ENCODE peak calls at places on chromosomes 13 and 19, in five cellular contexts. One of them, this sample, is unnamed.

GRCh38 chr19:48836089-48837017 is at the start of gene HSD17B14:
- DNase-seq in ovary: peak
- DNase-seq in hepatocyte: peak
- DNase-seq in stomach: no peak
- DNase-seq in esophagus squamous epithelium: no peak
- DNase-seq in this sample: no peak

GRCh38 chr13:38308736-38309135 is 40.9 kb upstream of the UFM1 start:
- DNase-seq in ovary: no peak
- DNase-seq in esophagus squamous epithelium: no peak
- DNase-seq in hepatocyte: peak
- DNase-seq in stomach: no peak
- DNase-seq in this sample: peak

GRCh38 chr19:55165952-55166529 is 372 bp downstream of the DNAAF3 start:
- DNase-seq in hepatocyte: peak
- DNase-seq in esophagus squamous epithelium: no peak
- DNase-seq in stomach: peak
- DNase-seq in ovary: peak
- DNase-seq in this sample: no peak

GRCh38 chr13:56869671-56870070 is 271.0 kb upstream of the PRR20A start:
- DNase-seq in hepatocyte: no peak
- DNase-seq in stomach: no peak
- DNase-seq in esophagus squamous epithelium: no peak
- DNase-seq in ovary: no peak
- DNase-seq in this sample: no peak

GRCh38 chr13:27860743-27861142 is 59.1 kb upstream of the PDX1 start:
- DNase-seq in esophagus squamous epithelium: no peak
- DNase-seq in ovary: no peak
- DNase-seq in stomach: no peak
- DNase-seq in hepatocyte: no peak
- DNase-seq in this sample: no peak

GRCh38 chr13:84917252-84917878 is 881.9 kb downstream of the SLITRK6 start:
- DNase-seq in stomach: no peak
- DNase-seq in hepatocyte: peak
- DNase-seq in esophagus squamous epithelium: no peak
- DNase-seq in ovary: no peak
- DNase-seq in this sample: no peak

GRCh38 chr19:812819-813358 is 8.9 kb downstream of the PLPPR3 start:
- DNase-seq in ovary: no peak
- DNase-seq in hepatocyte: no peak
- DNase-seq in esophagus squamous epithelium: no peak
- DNase-seq in stomach: no peak
- DNase-seq in this sample: no peak

GRCh38 chr13:38046049-38046376 is 176.4 kb upstream of the TRPC4 start:
- DNase-seq in hepatocyte: no peak
- DNase-seq in esophagus squamous epithelium: no peak
- DNase-seq in stomach: no peak
- DNase-seq in ovary: no peak
- DNase-seq in this sample: no peak

GRCh38 chr19:17229890-17230289 is 3.9 kb downstream of the OCEL1 start:
- DNase-seq in hepatocyte: peak
- DNase-seq in esophagus squamous epithelium: no peak
- DNase-seq in ovary: no peak
- DNase-seq in stomach: no peak
- DNase-seq in this sample: no peak

GRCh38 chr19:43700368-43701015 is 15.4 kb upstream of the IRGC start:
- DNase-seq in ovary: no peak
- DNase-seq in esophagus squamous epithelium: no peak
- DNase-seq in hepatocyte: no peak
- DNase-seq in stomach: peak
- DNase-seq in this sample: no peak

GRCh38 chr19:1481893-1482360 is 2.9 kb upstream of the C19orf25 start:
- DNase-seq in hepatocyte: no peak
- DNase-seq in esophagus squamous epithelium: no peak
- DNase-seq in ovary: no peak
- DNase-seq in stomach: no peak
- DNase-seq in this sample: no peak

GRCh38 chr13:109381546-109382180 is 404.7 kb downstream of the IRS2 start:
- DNase-seq in ovary: no peak
- DNase-seq in hepatocyte: no peak
- DNase-seq in stomach: no peak
- DNase-seq in esophagus squamous epithelium: no peak
- DNase-seq in this sample: no peak

GRCh38 chr19:34879563-34879962 is 47.1 kb upstream of the ZNF30 start:
- DNase-seq in ovary: no peak
- DNase-seq in hepatocyte: no peak
- DNase-seq in stomach: no peak
- DNase-seq in esophagus squamous epithelium: no peak
- DNase-seq in this sample: no peak

GRCh38 chr13:41365636-41366035 is 54.6 kb downstream of the NAA16 start:
- DNase-seq in hepatocyte: no peak
- DNase-seq in esophagus squamous epithelium: no peak
- DNase-seq in stomach: no peak
- DNase-seq in ovary: no peak
- DNase-seq in this sample: no peak

GRCh38 chr13:91292630-91293221 is 54.8 kb upstream of the MIR17HG start:
- DNase-seq in hepatocyte: no peak
- DNase-seq in stomach: no peak
- DNase-seq in ovary: no peak
- DNase-seq in esophagus squamous epithelium: no peak
- DNase-seq in this sample: no peak

GRCh38 chr13:110811008-110811720 is 97.7 kb downstream of the ING1 start:
- DNase-seq in stomach: no peak
- DNase-seq in ovary: no peak
- DNase-seq in hepatocyte: no peak
- DNase-seq in esophagus squamous epithelium: no peak
- DNase-seq in this sample: no peak

GRCh38 chr19:18648971-18649310 is 12.1 kb downstream of the KLHL26 start:
- DNase-seq in ovary: peak
- DNase-seq in hepatocyte: no peak
- DNase-seq in esophagus squamous epithelium: no peak
- DNase-seq in stomach: no peak
- DNase-seq in this sample: no peak

GRCh38 chr13:65470781-65471180 is 1759.4 kb downstream of the PCDH9 start:
- DNase-seq in ovary: no peak
- DNase-seq in hepatocyte: no peak
- DNase-seq in stomach: no peak
- DNase-seq in esophagus squamous epithelium: no peak
- DNase-seq in this sample: no peak

GRCh38 chr19:6773323-6773931 is 919 bp downstream of the VAV1 start:
- DNase-seq in hepatocyte: no peak
- DNase-seq in esophagus squamous epithelium: no peak
- DNase-seq in ovary: no peak
- DNase-seq in stomach: peak
- DNase-seq in this sample: no peak

GRCh38 chr19:16148443-16149045 is 5.1 kb downstream of the HSH2D start:
- DNase-seq in stomach: no peak
- DNase-seq in ovary: no peak
- DNase-seq in esophagus squamous epithelium: no peak
- DNase-seq in hepatocyte: no peak
- DNase-seq in this sample: no peak

GRCh38 chr13:51146667-51147066 is 35.6 kb upstream of the C13orf42 start:
- DNase-seq in ovary: no peak
- DNase-seq in esophagus squamous epithelium: no peak
- DNase-seq in stomach: no peak
- DNase-seq in hepatocyte: no peak
- DNase-seq in this sample: no peak

GRCh38 chr13:51148952-51149573 is 38.0 kb upstream of the C13orf42 start:
- DNase-seq in hepatocyte: peak
- DNase-seq in ovary: peak
- DNase-seq in esophagus squamous epithelium: no peak
- DNase-seq in stomach: no peak
- DNase-seq in this sample: no peak

GRCh38 chr13:51151463-51151862 is 40.4 kb upstream of the C13orf42 start:
- DNase-seq in esophagus squamous epithelium: no peak
- DNase-seq in ovary: no peak
- DNase-seq in hepatocyte: no peak
- DNase-seq in stomach: no peak
- DNase-seq in this sample: no peak

GRCh38 chr13:51148223-51148951 is 37.3 kb upstream of the C13orf42 start:
- DNase-seq in esophagus squamous epithelium: no peak
- DNase-seq in ovary: no peak
- DNase-seq in stomach: no peak
- DNase-seq in hepatocyte: no peak
- DNase-seq in this sample: no peak

GRCh38 chr13:51147732-51148131 is 36.7 kb upstream of the C13orf42 start:
- DNase-seq in stomach: no peak
- DNase-seq in ovary: no peak
- DNase-seq in esophagus squamous epithelium: no peak
- DNase-seq in hepatocyte: no peak
- DNase-seq in this sample: no peak
- H3K27ac ChIP-seq in stomach: no peak
- H3K27ac ChIP-seq in ovary: no peak
- H3K27ac ChIP-seq in esophagus squamous epithelium: no peak
- H3K27ac ChIP-seq in hepatocyte: no peak
- H3K27ac ChIP-seq in this sample: no peak

DNA sequence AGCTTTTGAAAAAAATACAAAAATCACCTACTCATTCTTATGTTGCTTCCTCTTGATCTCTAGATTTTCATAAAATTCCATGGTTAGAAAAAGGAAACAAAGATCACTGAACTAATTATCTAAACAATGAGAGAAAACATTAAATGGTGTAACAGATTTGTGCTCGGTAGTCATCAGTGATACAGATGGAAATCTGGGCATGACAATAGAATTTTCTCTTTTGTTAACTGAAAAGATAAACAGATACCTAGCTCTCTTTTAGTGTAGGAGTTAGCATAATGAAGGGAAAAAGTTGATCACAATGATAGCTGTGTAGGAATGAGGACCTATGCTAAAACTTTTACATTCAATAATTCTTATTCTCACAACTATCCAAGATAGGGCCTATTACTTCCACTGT is 103.7 kb downstream of the TBC1D4 start:
- DNase-seq in ovary: no peak
- DNase-seq in hepatocyte: no peak
- DNase-seq in stomach: no peak
- DNase-seq in esophagus squamous epithelium: no peak
- DNase-seq in this sample: no peak
- H3K27ac ChIP-seq in ovary: no peak
- H3K27ac ChIP-seq in hepatocyte: no peak
- H3K27ac ChIP-seq in stomach: no peak
- H3K27ac ChIP-seq in esophagus squamous epithelium: no peak
- H3K27ac ChIP-seq in this sample: no peak

DNA sequence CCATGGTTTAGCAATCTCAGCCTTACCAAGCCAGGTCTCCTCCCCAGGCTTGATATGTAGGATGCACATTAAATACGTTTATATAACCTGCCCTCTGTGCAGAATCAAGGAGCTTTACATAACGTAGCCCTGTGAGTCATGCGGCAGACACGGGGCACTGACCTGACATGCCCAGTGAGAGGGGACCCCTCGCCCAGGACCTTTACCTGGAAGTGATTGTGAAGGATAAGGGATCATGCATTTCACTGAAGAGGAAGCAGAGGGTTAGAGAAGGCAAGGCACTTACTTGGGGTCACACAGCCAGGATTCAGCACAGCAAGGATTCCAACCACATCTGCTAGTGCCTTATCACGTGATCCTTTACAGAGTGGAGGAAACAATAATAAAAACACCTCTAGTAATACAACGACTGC is 18.9 kb upstream of the FOSB start:
- DNase-seq in esophagus squamous epithelium: no peak
- DNase-seq in ovary: no peak
- DNase-seq in stomach: no peak
- DNase-seq in hepatocyte: no peak
- DNase-seq in this sample: no peak
- H3K27ac ChIP-seq in esophagus squamous epithelium: peak
- H3K27ac ChIP-seq in ovary: no peak
- H3K27ac ChIP-seq in stomach: peak
- H3K27ac ChIP-seq in hepatocyte: no peak
- H3K27ac ChIP-seq in this sample: peak

GRCh38 chr19:33054623-33055022 is 10.1 kb downstream of the RHPN2 start:
- DNase-seq in stomach: peak
- DNase-seq in hepatocyte: peak
- DNase-seq in esophagus squamous epithelium: no peak
- DNase-seq in ovary: no peak
- DNase-seq in this sample: peak

GRCh38 chr19:33055718-33056117 is 9.0 kb downstream of the RHPN2 start:
- DNase-seq in esophagus squamous epithelium: no peak
- DNase-seq in stomach: no peak
- DNase-seq in hepatocyte: no peak
- DNase-seq in ovary: no peak
- DNase-seq in this sample: no peak

GRCh38 chr19:33048806-33049676 is 15.6 kb downstream of the RHPN2 start:
- DNase-seq in stomach: peak
- DNase-seq in ovary: no peak
- DNase-seq in esophagus squamous epithelium: no peak
- DNase-seq in hepatocyte: peak
- DNase-seq in this sample: no peak

GRCh38 chr19:33050110-33050509 is 14.6 kb downstream of the RHPN2 start:
- DNase-seq in stomach: no peak
- DNase-seq in hepatocyte: no peak
- DNase-seq in ovary: no peak
- DNase-seq in esophagus squamous epithelium: no peak
- DNase-seq in this sample: no peak

DNA sequence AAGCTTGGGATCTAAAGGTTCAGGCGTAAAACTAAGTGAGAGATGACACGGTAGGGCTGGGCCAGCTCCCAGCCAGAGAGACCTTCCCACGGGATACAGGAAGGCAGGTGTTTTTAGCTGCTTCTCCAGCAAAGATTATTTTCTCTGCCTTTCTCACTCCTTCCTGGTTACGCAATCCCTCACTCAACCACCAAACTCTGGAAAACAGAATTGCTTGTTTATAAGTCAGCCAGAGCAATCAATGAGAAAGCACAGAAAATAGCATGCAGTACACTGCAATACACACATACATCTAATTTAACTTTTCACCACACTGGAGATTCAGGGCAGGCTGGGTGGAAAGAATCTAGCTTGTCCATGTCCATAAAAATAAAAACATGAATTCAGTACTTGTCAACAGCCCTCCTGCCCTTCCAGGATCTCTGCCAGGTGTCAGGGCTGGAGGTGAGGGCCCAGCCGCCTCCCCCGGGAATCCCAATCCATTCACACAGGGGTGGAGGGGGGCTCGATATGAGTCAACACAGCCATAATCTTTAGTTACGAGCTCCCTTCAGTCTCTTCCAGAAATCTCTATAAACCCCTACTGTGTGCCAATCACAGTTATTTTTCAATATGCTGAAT is 12.2 kb downstream of the RHPN2 start:
- DNase-seq in esophagus squamous epithelium: no peak
- DNase-seq in hepatocyte: peak
- DNase-seq in stomach: peak
- DNase-seq in ovary: no peak
- DNase-seq in this sample: no peak
- H3K27ac ChIP-seq in esophagus squamous epithelium: peak
- H3K27ac ChIP-seq in hepatocyte: peak
- H3K27ac ChIP-seq in stomach: peak
- H3K27ac ChIP-seq in ovary: no peak
- H3K27ac ChIP-seq in this sample: peak

DNA sequence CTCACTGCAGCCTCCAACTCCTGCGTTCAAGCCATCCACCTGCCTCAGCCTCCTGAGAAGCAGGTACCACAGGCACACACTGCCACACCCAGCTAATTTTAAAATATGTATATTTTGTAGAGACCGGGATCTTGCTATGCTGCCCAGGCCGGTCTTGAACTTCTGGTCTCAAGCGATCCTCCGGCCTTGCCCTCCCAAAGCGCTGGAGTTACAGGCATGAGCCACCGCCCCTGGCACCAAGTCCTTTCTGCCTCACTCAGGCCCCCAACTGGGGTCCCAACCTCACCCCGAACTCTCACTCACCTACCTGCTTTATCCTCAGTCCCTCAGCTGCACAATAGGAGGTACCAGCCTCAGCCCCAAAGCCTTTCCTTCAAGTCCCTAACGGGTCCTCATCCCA is 635 bp upstream of the COL5A3 start:
- DNase-seq in ovary: no peak
- DNase-seq in esophagus squamous epithelium: no peak
- DNase-seq in stomach: no peak
- DNase-seq in hepatocyte: no peak
- DNase-seq in this sample: no peak
- H3K27ac ChIP-seq in ovary: no peak
- H3K27ac ChIP-seq in esophagus squamous epithelium: peak
- H3K27ac ChIP-seq in stomach: no peak
- H3K27ac ChIP-seq in hepatocyte: no peak
- H3K27ac ChIP-seq in this sample: no peak